ENCODE peak calls at places on chromosomes 4 and X, in four cellular contexts. J is cardiac muscle cell, Q is glutamatergic neuron, G is fibroblast of lung. U is an unnamed sample.

GRCh38 chrX:19774905-19775304 is 112.5 kb downstream of the SH3KBP1 start:
- DNase-seq in Q (no peak), G (no peak), J (no peak), U (no peak)

GRCh38 chrX:87728459-87728858 is 210.9 kb downstream of the KLHL4 start:
- DNase-seq in Q (no peak), G (no peak), J (no peak), U (no peak)

GRCh38 chr4:152408514-152409327 is 127.2 kb downstream of the FBXW7 start:
- DNase-seq in J (peak), Q (no peak), G (peak), U (peak)

GRCh38 chrX:68684291-68684918 is 36.9 kb downstream of the STARD8 start:
- DNase-seq in G (no peak), Q (no peak), J (peak), U (no peak)

GRCh38 chr4:159764343-159764952 is 661.6 kb downstream of the RAPGEF2 start:
- DNase-seq in J (peak), Q (no peak), G (peak), U (peak)

GRCh38 chr4:71069063-71069462 is 75.6 kb downstream of the DCK start:
- DNase-seq in G (no peak), J (no peak), Q (no peak), U (no peak)

GRCh38 chr4:53785996-53786395 is 194.7 kb upstream of the LNX1 start:
- DNase-seq in G (no peak), Q (no peak), J (no peak), U (no peak)

GRCh38 chrX:21276736-21277433 is 97.3 kb upstream of the CNKSR2 start:
- DNase-seq in G (no peak), Q (no peak), J (no peak), U (no peak)

GRCh38 chr4:130468340-130468739 is 1372.4 kb downstream of the C4orf33 start:
- DNase-seq in J (no peak), Q (no peak), G (no peak), U (no peak)

GRCh38 chr4:140037353-140038030 is 116.5 kb downstream of the MAML3 start:
- DNase-seq in Q (no peak), J (peak), G (peak), U (peak)

GRCh38 chrX:69618803-69619202 is 2.9 kb downstream of the EDA start:
- DNase-seq in J (peak), G (no peak), Q (no peak), U (peak)

GRCh38 chr4:74628808-74629616 is 165.3 kb downstream of the BTC start:
- DNase-seq in J (no peak), G (no peak), Q (no peak), U (no peak)

GRCh38 chr4:41746440-41747229 is 1.9 kb downstream of the PHOX2B start:
- DNase-seq in J (no peak), Q (no peak), G (no peak), U (no peak)

GRCh38 chrX:72545990-72546389 is 26.7 kb downstream of the HDAC8 start:
- DNase-seq in J (peak), Q (no peak), G (peak), U (no peak)

GRCh38 chr4:120568736-120569135 is 353.8 kb downstream of the PRDM5 start:
- DNase-seq in J (no peak), G (no peak), Q (no peak), U (no peak)

GRCh38 chr4:8494983-8495548 is 54.5 kb downstream of the TRMT44 start:
- DNase-seq in Q (no peak), G (no peak), J (no peak), U (no peak)

GRCh38 chr4:174663254-174663653 is 141.0 kb upstream of the HPGD start:
- DNase-seq in G (peak), J (peak), Q (no peak), U (no peak)

GRCh38 chrX:31266172-31267076 is 194.6 kb upstream of the FTHL17 start:
- DNase-seq in J (peak), Q (peak), G (peak), U (peak)

GRCh38 chrX:115068896-115069295 is 51.5 kb upstream of the IL13RA2 start:
- DNase-seq in J (no peak), G (no peak), Q (no peak), U (no peak)

GRCh38 chrX:13690836-13691235 is 1.9 kb downstream of the RAB9A start:
- DNase-seq in G (no peak), Q (no peak), J (no peak), U (no peak)

GRCh38 chr4:3074078-3074845 is at the start of the genes HTT and HTT-AS:
- DNase-seq in J (peak), Q (peak), G (peak), U (peak)

GRCh38 chr4:156347412-156348075 is 393.9 kb upstream of the CTSO start:
- DNase-seq in G (peak), J (peak), Q (no peak), U (peak)

GRCh38 chr4:80387390-80388283 is 52.1 kb downstream of the CFAP299 start:
- DNase-seq in Q (no peak), G (no peak), J (no peak), U (no peak)

GRCh38 chrX:2401590-2402360 is 99.0 kb downstream of the DHRSX start:
- DNase-seq in G (peak), Q (no peak), J (no peak), U (no peak)

GRCh38 chr4:173448103-173448502 is 49.2 kb upstream of the SCRG1 start:
- DNase-seq in G (peak), J (peak), Q (peak), U (no peak)

GRCh38 chr4:23438764-23439163 is 451.1 kb downstream of the PPARGC1A start:
- DNase-seq in J (no peak), Q (no peak), G (peak), U (peak)

GRCh38 chr4:174467107-174467506 is 55.2 kb downstream of the HPGD start:
- DNase-seq in J (peak), Q (no peak), G (peak), U (peak)

GRCh38 chr4:108360857-108361820 is 192.4 kb upstream of the LEF1 start:
- DNase-seq in Q (no peak), J (peak), G (peak), U (peak)

GRCh38 chrX:154024271-154024670 is 4.6 kb upstream of the IRAK1 start:
- DNase-seq in J (no peak), G (no peak), Q (no peak), U (no peak)

GRCh38 chr4:17613761-17614415 is 553 bp upstream of the MED28 start:
- DNase-seq in Q (peak), J (peak), G (peak), U (peak)

U was measured in kidney glomerular epithelial cell.